ENCODE peak calls at places on chromosomes 7 and 10, in four cellular contexts. One of them, this sample, is unnamed.

GRCh38 chr10:109859221-109859620 is 64.1 kb downstream of the XPNPEP1 start:
- DNase-seq in neural progenitor cell: no peak
- DNase-seq in NCI-H1092 treated with DMSO at 0.1 percent for 48 hours: no peak
- DNase-seq in head of caudate nucleus: no peak
- DNase-seq in this sample: no peak

GRCh38 chr10:4219901-4220300 is 434.9 kb upstream of the KLF6 start:
- DNase-seq in neural progenitor cell: peak; percentile 66
- DNase-seq in NCI-H1092 treated with DMSO at 0.1 percent for 48 hours: no peak
- DNase-seq in head of caudate nucleus: no peak
- DNase-seq in this sample: no peak

GRCh38 chr10:120400601-120401000 is 56.4 kb upstream of the PLPP4 start:
- DNase-seq in neural progenitor cell: no peak
- DNase-seq in NCI-H1092 treated with DMSO at 0.1 percent for 48 hours: no peak
- DNase-seq in head of caudate nucleus: no peak
- DNase-seq in this sample: no peak

GRCh38 chr10:32650246-32650655 is 204.3 kb downstream of the CCDC7 start:
- DNase-seq in neural progenitor cell: no peak
- DNase-seq in NCI-H1092 treated with DMSO at 0.1 percent for 48 hours: no peak
- DNase-seq in head of caudate nucleus: no peak
- DNase-seq in this sample: no peak

GRCh38 chr7:25953859-25954258 is 198.1 kb upstream of the NFE2L3 start:
- DNase-seq in neural progenitor cell: no peak
- DNase-seq in NCI-H1092 treated with DMSO at 0.1 percent for 48 hours: no peak
- DNase-seq in head of caudate nucleus: no peak
- DNase-seq in this sample: no peak

GRCh38 chr7:150975536-150976285 is 2.4 kb downstream of the KCNH2 start:
- DNase-seq in neural progenitor cell: no peak
- DNase-seq in NCI-H1092 treated with DMSO at 0.1 percent for 48 hours: no peak
- DNase-seq in head of caudate nucleus: no peak
- DNase-seq in this sample: no peak

GRCh38 chr10:98664329-98665042 is 217.8 kb upstream of the HPS1 start:
- DNase-seq in neural progenitor cell: peak; percentile 64
- DNase-seq in NCI-H1092 treated with DMSO at 0.1 percent for 48 hours: no peak
- DNase-seq in head of caudate nucleus: no peak
- DNase-seq in this sample: no peak

GRCh38 chr10:72425133-72425532 is 70.4 kb upstream of the DNAJB12 start:
- DNase-seq in neural progenitor cell: peak; percentile 47
- DNase-seq in NCI-H1092 treated with DMSO at 0.1 percent for 48 hours: no peak
- DNase-seq in head of caudate nucleus: peak; percentile 69
- DNase-seq in this sample: peak; percentile 91

GRCh38 chr7:133513608-133514007 is 260.7 kb downstream of the EXOC4 start:
- DNase-seq in neural progenitor cell: no peak
- DNase-seq in NCI-H1092 treated with DMSO at 0.1 percent for 48 hours: no peak
- DNase-seq in head of caudate nucleus: no peak
- DNase-seq in this sample: no peak

GRCh38 chr7:103752995-103753394 is 236.5 kb downstream of the RELN start:
- DNase-seq in neural progenitor cell: no peak
- DNase-seq in NCI-H1092 treated with DMSO at 0.1 percent for 48 hours: peak; percentile 28
- DNase-seq in head of caudate nucleus: no peak
- DNase-seq in this sample: no peak

GRCh38 chr10:123556736-123557135 is 109.4 kb upstream of the GPR26 start:
- DNase-seq in neural progenitor cell: no peak
- DNase-seq in NCI-H1092 treated with DMSO at 0.1 percent for 48 hours: no peak
- DNase-seq in head of caudate nucleus: no peak
- DNase-seq in this sample: no peak

GRCh38 chr7:113809591-113809990 is 109.2 kb downstream of the PPP1R3A start:
- DNase-seq in neural progenitor cell: no peak
- DNase-seq in NCI-H1092 treated with DMSO at 0.1 percent for 48 hours: no peak
- DNase-seq in head of caudate nucleus: no peak
- DNase-seq in this sample: no peak

GRCh38 chr7:32680259-32681173 is 185.2 kb downstream of the AVL9 start:
- DNase-seq in neural progenitor cell: no peak
- DNase-seq in NCI-H1092 treated with DMSO at 0.1 percent for 48 hours: no peak
- DNase-seq in head of caudate nucleus: no peak
- DNase-seq in this sample: no peak

GRCh38 chr7:106916689-106917088 is 51.6 kb downstream of the PIK3CG start:
- DNase-seq in neural progenitor cell: no peak
- DNase-seq in NCI-H1092 treated with DMSO at 0.1 percent for 48 hours: no peak
- DNase-seq in head of caudate nucleus: no peak
- DNase-seq in this sample: no peak

GRCh38 chr10:118842826-118843624 is 88.3 kb upstream of the CACUL1 start:
- DNase-seq in neural progenitor cell: no peak
- DNase-seq in NCI-H1092 treated with DMSO at 0.1 percent for 48 hours: no peak
- DNase-seq in head of caudate nucleus: no peak
- DNase-seq in this sample: no peak

GRCh38 chr10:110432814-110433565 is 64.7 kb upstream of the DUSP5 start:
- DNase-seq in neural progenitor cell: no peak
- DNase-seq in NCI-H1092 treated with DMSO at 0.1 percent for 48 hours: no peak
- DNase-seq in head of caudate nucleus: no peak
- DNase-seq in this sample: no peak

GRCh38 chr10:24488631-24489030 is 235.1 kb downstream of the ARHGAP21 start:
- DNase-seq in neural progenitor cell: no peak
- DNase-seq in NCI-H1092 treated with DMSO at 0.1 percent for 48 hours: no peak
- DNase-seq in head of caudate nucleus: no peak
- DNase-seq in this sample: no peak

GRCh38 chr7:141641876-141642275 is 60.1 kb downstream of the DENND11 start:
- DNase-seq in neural progenitor cell: no peak
- DNase-seq in NCI-H1092 treated with DMSO at 0.1 percent for 48 hours: no peak
- DNase-seq in head of caudate nucleus: no peak
- DNase-seq in this sample: no peak

GRCh38 chr7:29807179-29807841 is 1.0 kb downstream of the WIPF3 start:
- DNase-seq in neural progenitor cell: peak; percentile 63
- DNase-seq in NCI-H1092 treated with DMSO at 0.1 percent for 48 hours: no peak
- DNase-seq in head of caudate nucleus: peak; percentile 25
- DNase-seq in this sample: no peak

GRCh38 chr7:27967639-27968038 is 213.0 kb downstream of the JAZF1 start:
- DNase-seq in neural progenitor cell: no peak
- DNase-seq in NCI-H1092 treated with DMSO at 0.1 percent for 48 hours: no peak
- DNase-seq in head of caudate nucleus: no peak
- DNase-seq in this sample: no peak

GRCh38 chr7:4665661-4666060 is 16.4 kb upstream of the FOXK1 start:
- DNase-seq in neural progenitor cell: no peak
- DNase-seq in NCI-H1092 treated with DMSO at 0.1 percent for 48 hours: no peak
- DNase-seq in head of caudate nucleus: no peak
- DNase-seq in this sample: no peak

GRCh38 chr10:55200020-55200419 is 399.0 kb upstream of the PCDH15 start:
- DNase-seq in neural progenitor cell: no peak
- DNase-seq in NCI-H1092 treated with DMSO at 0.1 percent for 48 hours: no peak
- DNase-seq in head of caudate nucleus: no peak
- DNase-seq in this sample: no peak

GRCh38 chr7:129184979-129185670 is 3.3 kb upstream of the SMO start:
- DNase-seq in neural progenitor cell: no peak
- DNase-seq in NCI-H1092 treated with DMSO at 0.1 percent for 48 hours: no peak
- DNase-seq in head of caudate nucleus: no peak
- DNase-seq in this sample: no peak

GRCh38 chr10:79579361-79579760 is 19.2 kb upstream of the SFTPA2 start:
- DNase-seq in neural progenitor cell: no peak
- DNase-seq in NCI-H1092 treated with DMSO at 0.1 percent for 48 hours: no peak
- DNase-seq in head of caudate nucleus: no peak
- DNase-seq in this sample: no peak

GRCh38 chr7:155381852-155382801 is 75.8 kb upstream of the EN2 start:
- DNase-seq in neural progenitor cell: peak; percentile 43
- DNase-seq in NCI-H1092 treated with DMSO at 0.1 percent for 48 hours: no peak
- DNase-seq in head of caudate nucleus: peak; percentile 47
- DNase-seq in this sample: no peak

GRCh38 chr7:138289082-138289481 is 171.0 kb upstream of the TRIM24 start:
- DNase-seq in neural progenitor cell: no peak
- DNase-seq in NCI-H1092 treated with DMSO at 0.1 percent for 48 hours: no peak
- DNase-seq in head of caudate nucleus: no peak
- DNase-seq in this sample: no peak

GRCh38 chr7:91787923-91788322 is 92.6 kb downstream of the MTERF1 start:
- DNase-seq in neural progenitor cell: no peak
- DNase-seq in NCI-H1092 treated with DMSO at 0.1 percent for 48 hours: no peak
- DNase-seq in head of caudate nucleus: no peak
- DNase-seq in this sample: no peak

GRCh38 chr7:149469806-149470205 is 8.9 kb upstream of the ZNF777 start:
- DNase-seq in neural progenitor cell: no peak
- DNase-seq in NCI-H1092 treated with DMSO at 0.1 percent for 48 hours: no peak
- DNase-seq in head of caudate nucleus: no peak
- DNase-seq in this sample: no peak

GRCh38 chr7:133186060-133186459 is 66.8 kb upstream of the EXOC4 start:
- DNase-seq in neural progenitor cell: no peak
- DNase-seq in NCI-H1092 treated with DMSO at 0.1 percent for 48 hours: no peak
- DNase-seq in head of caudate nucleus: no peak
- DNase-seq in this sample: no peak

GRCh38 chr7:90596745-90597526 is 815 bp downstream of the CDK14 start:
- DNase-seq in neural progenitor cell: peak; percentile 40
- DNase-seq in NCI-H1092 treated with DMSO at 0.1 percent for 48 hours: peak; percentile 79
- DNase-seq in head of caudate nucleus: no peak
- DNase-seq in this sample: peak; percentile 5

GRCh38 chr10:44020322-44021111 is 364.4 kb downstream of the CXCL12 start:
- DNase-seq in neural progenitor cell: no peak
- DNase-seq in NCI-H1092 treated with DMSO at 0.1 percent for 48 hours: no peak
- DNase-seq in head of caudate nucleus: no peak
- DNase-seq in this sample: no peak

GRCh38 chr7:142898377-142899235 is 13.1 kb upstream of the TRPV6 start:
- DNase-seq in neural progenitor cell: no peak
- DNase-seq in NCI-H1092 treated with DMSO at 0.1 percent for 48 hours: no peak
- DNase-seq in head of caudate nucleus: no peak
- DNase-seq in this sample: no peak

GRCh38 chr7:134669388-134669787 is 22.7 kb downstream of the BPGM start:
- DNase-seq in neural progenitor cell: no peak
- DNase-seq in NCI-H1092 treated with DMSO at 0.1 percent for 48 hours: no peak
- DNase-seq in head of caudate nucleus: no peak
- DNase-seq in this sample: no peak

GRCh38 chr7:50339990-50340500 is 35.5 kb downstream of the IKZF1 start:
- DNase-seq in neural progenitor cell: no peak
- DNase-seq in NCI-H1092 treated with DMSO at 0.1 percent for 48 hours: no peak
- DNase-seq in head of caudate nucleus: no peak
- DNase-seq in this sample: no peak

GRCh38 chr10:5595591-5596590 is 70.5 kb downstream of the ASB13 start:
- DNase-seq in neural progenitor cell: no peak
- DNase-seq in NCI-H1092 treated with DMSO at 0.1 percent for 48 hours: no peak
- DNase-seq in head of caudate nucleus: no peak
- DNase-seq in this sample: no peak

GRCh38 chr7:54705436-54705835 is 53.6 kb downstream of the SEC61G start:
- DNase-seq in neural progenitor cell: no peak
- DNase-seq in NCI-H1092 treated with DMSO at 0.1 percent for 48 hours: no peak
- DNase-seq in head of caudate nucleus: no peak
- DNase-seq in this sample: no peak

GRCh38 chr7:30912986-30913671 is 1.5 kb downstream of the AQP1 start:
- DNase-seq in neural progenitor cell: no peak
- DNase-seq in NCI-H1092 treated with DMSO at 0.1 percent for 48 hours: no peak
- DNase-seq in head of caudate nucleus: no peak
- DNase-seq in this sample: no peak

GRCh38 chr7:47893238-47893637 is 55.0 kb downstream of the PKD1L1 start:
- DNase-seq in neural progenitor cell: peak; percentile 72
- DNase-seq in NCI-H1092 treated with DMSO at 0.1 percent for 48 hours: no peak
- DNase-seq in head of caudate nucleus: no peak
- DNase-seq in this sample: no peak